ENCODE peak calls at places on chromosome 3, in six cellular contexts. One of them, this sample, is unnamed. For H3K27me3, the result is how much of the 10 kb centered on the place peaks cover.

GRCh38 chr3:24741506-24741905 is 246.9 kb upstream of the THRB start:
- DNase-seq in cardiac muscle cell: no peak
- DNase-seq in adrenal gland: no peak
- DNase-seq in K562: no peak
- DNase-seq in heart left ventricle: no peak
- DNase-seq in stomach: no peak
- DNase-seq in this sample: no peak

GRCh38 chr3:17607905-17608304 is 134.5 kb downstream of the TBC1D5 start:
- DNase-seq in cardiac muscle cell: no peak
- DNase-seq in adrenal gland: no peak
- DNase-seq in K562: no peak
- DNase-seq in heart left ventricle: no peak
- DNase-seq in stomach: no peak
- DNase-seq in this sample: no peak

GRCh38 chr3:189235214-189235613 is 63.4 kb downstream of the TPRG1 start:
- DNase-seq in cardiac muscle cell: no peak
- DNase-seq in adrenal gland: no peak
- DNase-seq in K562: no peak
- DNase-seq in heart left ventricle: no peak
- DNase-seq in stomach: no peak
- DNase-seq in this sample: no peak

GRCh38 chr3:46930176-46930944 is 46.2 kb downstream of the CCDC12 start:
- DNase-seq in cardiac muscle cell: no peak
- DNase-seq in adrenal gland: peak
- DNase-seq in K562: no peak
- DNase-seq in heart left ventricle: no peak
- DNase-seq in stomach: peak
- DNase-seq in this sample: no peak

GRCh38 chr3:35707904-35708303 is 68.6 kb downstream of the ARPP21 start:
- DNase-seq in cardiac muscle cell: no peak
- DNase-seq in adrenal gland: no peak
- DNase-seq in K562: no peak
- DNase-seq in heart left ventricle: no peak
- DNase-seq in stomach: no peak
- DNase-seq in this sample: no peak

GRCh38 chr3:134029256-134029733 is 430 bp downstream of the SLCO2A1 start:
- DNase-seq in cardiac muscle cell: no peak
- DNase-seq in adrenal gland: no peak
- DNase-seq in K562: no peak
- DNase-seq in heart left ventricle: no peak
- DNase-seq in stomach: no peak
- DNase-seq in this sample: no peak

GRCh38 chr3:71064976-71065763 is 518.4 kb downstream of the FOXP1 start:
- DNase-seq in cardiac muscle cell: peak
- DNase-seq in adrenal gland: peak
- DNase-seq in K562: peak
- DNase-seq in heart left ventricle: peak
- DNase-seq in stomach: peak
- DNase-seq in this sample: peak

GRCh38 chr3:117726776-117727175 is 1017.2 kb downstream of the TUSC7 start:
- DNase-seq in cardiac muscle cell: no peak
- DNase-seq in adrenal gland: no peak
- DNase-seq in K562: no peak
- DNase-seq in heart left ventricle: no peak
- DNase-seq in stomach: no peak
- DNase-seq in this sample: no peak

GRCh38 chr3:45210308-45211038 is 15.6 kb downstream of the TMEM158 start:
- DNase-seq in cardiac muscle cell: peak
- DNase-seq in adrenal gland: peak
- DNase-seq in K562: peak
- DNase-seq in heart left ventricle: peak
- DNase-seq in stomach: peak
- DNase-seq in this sample: peak

GRCh38 chr3:59425942-59426341 is 376.1 kb upstream of the CFAP20DC start:
- DNase-seq in cardiac muscle cell: no peak
- DNase-seq in adrenal gland: no peak
- DNase-seq in K562: no peak
- DNase-seq in heart left ventricle: no peak
- DNase-seq in stomach: no peak
- DNase-seq in this sample: no peak
- H3K27ac ChIP-seq in cardiac muscle cell: no peak
- H3K27ac ChIP-seq in adrenal gland: no peak
- H3K27ac ChIP-seq in K562: no peak
- H3K27ac ChIP-seq in heart left ventricle: no peak
- H3K27ac ChIP-seq in stomach: peak
- H3K27ac ChIP-seq in this sample: no peak

GRCh38 chr3:171646357-171647133 is 163.7 kb downstream of the PLD1 start:
- DNase-seq in cardiac muscle cell: peak
- DNase-seq in adrenal gland: no peak
- DNase-seq in K562: peak
- DNase-seq in heart left ventricle: no peak
- DNase-seq in stomach: no peak
- DNase-seq in this sample: no peak

GRCh38 chr3:171643033-171643432 is 167.2 kb downstream of the PLD1 start:
- DNase-seq in cardiac muscle cell: no peak
- DNase-seq in adrenal gland: no peak
- DNase-seq in K562: no peak
- DNase-seq in heart left ventricle: no peak
- DNase-seq in stomach: no peak
- DNase-seq in this sample: no peak

GRCh38 chr3:171644681-171645080 is 165.6 kb downstream of the PLD1 start:
- DNase-seq in cardiac muscle cell: no peak
- DNase-seq in adrenal gland: no peak
- DNase-seq in K562: no peak
- DNase-seq in heart left ventricle: no peak
- DNase-seq in stomach: no peak
- DNase-seq in this sample: no peak

DNA sequence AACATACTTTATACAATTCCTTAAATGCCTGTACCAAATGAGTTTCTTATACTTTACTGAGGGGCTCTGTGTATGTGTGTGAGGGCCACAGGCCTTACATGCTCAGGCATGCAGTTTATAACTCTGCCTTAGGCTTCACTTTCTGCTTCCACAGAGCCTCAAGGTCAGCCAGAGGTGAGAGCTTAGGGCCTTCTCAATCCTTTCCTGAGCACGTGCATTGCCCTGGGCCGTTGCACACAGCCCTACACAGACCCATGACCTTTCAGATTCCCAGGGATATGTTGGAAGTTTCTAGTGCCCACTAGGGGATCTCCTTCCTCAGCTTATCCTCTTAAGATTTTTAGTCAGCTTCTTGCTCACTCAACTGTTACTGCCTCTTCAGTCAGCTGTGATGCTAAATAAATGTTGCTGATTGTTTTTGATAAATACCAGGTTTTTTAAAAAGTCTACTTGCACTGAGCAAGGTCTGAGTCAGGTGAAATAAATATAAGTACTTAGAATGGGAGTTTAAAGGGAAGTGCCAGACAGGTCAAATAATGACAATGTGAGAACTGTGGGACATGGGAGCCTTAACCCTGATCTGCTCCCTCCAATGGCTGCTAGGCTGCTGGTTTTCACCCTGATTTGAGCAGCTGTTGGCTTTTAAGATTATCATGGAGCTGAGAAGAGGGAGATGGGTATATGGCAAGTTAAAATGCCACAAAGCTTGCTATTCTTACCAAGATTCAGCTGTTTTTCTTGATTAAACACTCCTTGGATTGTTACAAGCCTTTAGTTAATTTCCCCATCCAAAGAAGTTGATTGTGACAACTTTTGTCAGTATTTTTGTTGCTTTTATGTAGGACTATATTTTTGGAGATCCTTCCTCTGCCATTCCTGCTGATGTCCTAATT is 169.5 kb downstream of the PLD1 start:
- DNase-seq in cardiac muscle cell: peak
- DNase-seq in adrenal gland: peak
- DNase-seq in K562: peak
- DNase-seq in heart left ventricle: no peak
- DNase-seq in stomach: no peak
- DNase-seq in this sample: no peak
- TF ChIP-seq CTCF in cardiac muscle cell: peak
- TF ChIP-seq CTCF in adrenal gland: no peak
- TF ChIP-seq CTCF in K562: no peak
- TF ChIP-seq CTCF in heart left ventricle: no peak
- TF ChIP-seq CTCF in stomach: no peak
- TF ChIP-seq CTCF in this sample: no peak

GRCh38 chr3:58495101-58495500 is 3.2 kb downstream of the KCTD6 start:
- DNase-seq in cardiac muscle cell: no peak
- DNase-seq in adrenal gland: no peak
- DNase-seq in K562: no peak
- DNase-seq in heart left ventricle: no peak
- DNase-seq in stomach: no peak
- DNase-seq in this sample: no peak

GRCh38 chr3:58494107-58494506 is 2.2 kb downstream of the KCTD6 start:
- DNase-seq in cardiac muscle cell: no peak
- DNase-seq in adrenal gland: no peak
- DNase-seq in K562: no peak
- DNase-seq in heart left ventricle: no peak
- DNase-seq in stomach: no peak
- DNase-seq in this sample: no peak

GRCh38 chr3:58496206-58496605 is 4.3 kb downstream of the KCTD6 start:
- DNase-seq in cardiac muscle cell: no peak
- DNase-seq in adrenal gland: no peak
- DNase-seq in K562: no peak
- DNase-seq in heart left ventricle: no peak
- DNase-seq in stomach: no peak
- DNase-seq in this sample: no peak

GRCh38 chr3:58492385-58492970 is 582 bp downstream of the KCTD6 start:
- DNase-seq in cardiac muscle cell: no peak
- DNase-seq in adrenal gland: no peak
- DNase-seq in K562: no peak
- DNase-seq in heart left ventricle: no peak
- DNase-seq in stomach: no peak
- DNase-seq in this sample: no peak

DNA sequence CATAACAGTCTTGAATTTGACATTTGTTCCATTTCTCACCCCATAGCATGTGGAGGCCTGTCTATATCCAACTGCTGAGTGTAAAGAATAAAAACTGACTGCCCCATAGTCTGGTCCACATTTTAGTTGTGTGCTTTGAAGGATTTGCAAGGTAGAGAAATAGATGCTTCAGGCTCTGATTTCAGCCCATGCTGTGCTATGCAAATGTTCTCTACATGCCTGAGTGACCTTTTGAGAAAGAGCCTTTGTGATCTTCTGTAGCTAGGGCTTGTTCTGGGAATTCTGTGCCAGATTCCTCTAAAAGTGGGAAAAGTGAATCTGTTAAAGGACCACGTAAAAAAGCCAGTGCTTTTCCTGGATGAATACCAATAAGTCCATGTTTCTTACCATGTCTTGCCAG is 5.2 kb downstream of the KCTD6 start:
- DNase-seq in cardiac muscle cell: no peak
- DNase-seq in adrenal gland: no peak
- DNase-seq in K562: no peak
- DNase-seq in heart left ventricle: no peak
- DNase-seq in stomach: no peak
- DNase-seq in this sample: no peak
- H3K27me3 ChIP-seq in cardiac muscle cell: under half
- H3K27me3 ChIP-seq in adrenal gland: under half
- H3K27me3 ChIP-seq in K562: under half
- H3K27me3 ChIP-seq in heart left ventricle: under half
- H3K27me3 ChIP-seq in stomach: under half
- H3K27me3 ChIP-seq in this sample: under half

GRCh38 chr3:152499796-152500385 is 231.2 kb downstream of the MBNL1 start:
- DNase-seq in cardiac muscle cell: no peak
- DNase-seq in adrenal gland: no peak
- DNase-seq in K562: no peak
- DNase-seq in heart left ventricle: no peak
- DNase-seq in stomach: no peak
- DNase-seq in this sample: no peak

GRCh38 chr3:152496716-152497115 is 228.0 kb downstream of the MBNL1 start:
- DNase-seq in cardiac muscle cell: no peak
- DNase-seq in adrenal gland: no peak
- DNase-seq in K562: no peak
- DNase-seq in heart left ventricle: no peak
- DNase-seq in stomach: no peak
- DNase-seq in this sample: no peak

GRCh38 chr3:152496286-152496685 is 227.6 kb downstream of the MBNL1 start:
- DNase-seq in cardiac muscle cell: no peak
- DNase-seq in adrenal gland: no peak
- DNase-seq in K562: no peak
- DNase-seq in heart left ventricle: no peak
- DNase-seq in stomach: no peak
- DNase-seq in this sample: no peak

GRCh38 chr3:152491922-152492321 is 223.2 kb downstream of the MBNL1 start:
- DNase-seq in cardiac muscle cell: no peak
- DNase-seq in adrenal gland: no peak
- DNase-seq in K562: no peak
- DNase-seq in heart left ventricle: no peak
- DNase-seq in stomach: no peak
- DNase-seq in this sample: no peak

DNA sequence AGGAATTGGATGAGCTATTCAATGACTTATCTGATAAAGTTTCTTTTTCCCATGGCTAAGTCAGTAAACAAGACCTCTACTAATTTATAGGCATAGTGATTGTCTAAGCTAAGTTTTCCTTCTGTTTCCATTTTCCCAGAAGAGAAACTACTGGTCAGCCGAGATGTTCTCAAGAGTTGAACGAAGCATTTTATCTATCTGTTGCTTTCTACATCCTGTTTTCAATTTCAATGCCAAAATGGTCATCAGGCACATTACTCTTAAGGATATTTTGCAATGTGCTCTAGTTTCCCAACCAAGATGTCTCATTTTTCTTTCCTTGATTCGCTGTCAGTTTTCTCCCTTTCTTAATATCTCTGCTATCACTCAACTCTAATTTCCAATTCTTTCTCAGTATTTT is 228.7 kb downstream of the MBNL1 start:
- DNase-seq in cardiac muscle cell: no peak
- DNase-seq in adrenal gland: no peak
- DNase-seq in K562: no peak
- DNase-seq in heart left ventricle: no peak
- DNase-seq in stomach: no peak
- DNase-seq in this sample: no peak
- H3K27ac ChIP-seq in cardiac muscle cell: no peak
- H3K27ac ChIP-seq in adrenal gland: peak
- H3K27ac ChIP-seq in K562: no peak
- H3K27ac ChIP-seq in heart left ventricle: no peak
- H3K27ac ChIP-seq in stomach: no peak
- H3K27ac ChIP-seq in this sample: no peak

DNA sequence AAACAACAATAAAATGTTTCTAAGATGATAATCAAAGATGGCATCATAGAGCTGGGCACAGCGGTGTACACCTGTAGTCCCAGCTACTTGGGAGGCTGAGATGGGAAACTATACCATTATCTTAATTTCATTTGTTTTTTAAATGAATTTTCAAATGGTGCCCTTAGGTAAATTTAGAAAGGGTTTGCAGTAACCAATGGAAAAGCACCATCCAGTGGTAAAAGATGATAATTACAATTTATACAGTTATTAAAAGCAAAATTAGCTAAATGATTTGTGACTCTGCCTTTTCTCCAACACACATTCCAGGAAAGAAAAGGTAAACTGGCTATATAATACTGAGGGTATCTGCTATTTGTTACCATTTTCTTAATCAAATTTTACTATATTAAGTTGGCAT is 14.4 kb upstream of the ANKRD28 start:
- DNase-seq in cardiac muscle cell: no peak
- DNase-seq in adrenal gland: no peak
- DNase-seq in K562: no peak
- DNase-seq in heart left ventricle: no peak
- DNase-seq in stomach: no peak
- DNase-seq in this sample: no peak
- TF ChIP-seq CTCF in cardiac muscle cell: peak
- TF ChIP-seq CTCF in adrenal gland: peak
- TF ChIP-seq CTCF in K562: peak
- TF ChIP-seq CTCF in heart left ventricle: peak
- TF ChIP-seq CTCF in stomach: peak
- TF ChIP-seq CTCF in this sample: peak